ENCODE peak calls at places on chromosomes 12 and 14, in five cellular contexts. Y is breast epithelium, L is heart left ventricle, M is A549, V is uterus. Z is an unnamed sample. For H3K4me1, the result is how much of the 10 kb centered on the place peaks cover.

GRCh38 chr12:54032627-54033100 is at the start of gene HOXC5:
- DNase-seq in M (peak), L (peak), V (peak), Y (peak), Z (peak)

GRCh38 chr12:110928700-110929099 is 8.3 kb upstream of the MYL2 start:
- DNase-seq in V (no peak), Y (no peak), M (no peak), L (peak), Z (no peak)

GRCh38 chr12:59650594-59651229 is 54.9 kb downstream of the SLC16A7 start:
- DNase-seq in Y (no peak), L (no peak), V (no peak), M (no peak), Z (no peak)

GRCh38 chr12:107461222-107461980 is 224.2 kb upstream of the PWP1 start:
- DNase-seq in Y (no peak), V (no peak), L (peak), M (no peak), Z (no peak)

GRCh38 chr12:97968641-97969171 is 506.1 kb downstream of the RMST start:
- DNase-seq in V (no peak), M (no peak), Y (no peak), L (no peak), Z (no peak)

GRCh38 chr12:116644806-116645205 is 85.6 kb downstream of the MAP1LC3B2 start:
- DNase-seq in V (no peak), L (no peak), Y (no peak), M (no peak), Z (no peak)

GRCh38 chr12:25323774-25324086 is 73.0 kb upstream of the KRAS start:
- DNase-seq in Y (no peak), V (no peak), L (no peak), M (no peak), Z (no peak)

GRCh38 chr12:39287817-39288216 is 155.1 kb downstream of the KIF21A start:
- DNase-seq in V (no peak), M (no peak), L (no peak), Y (no peak), Z (no peak)

GRCh38 chr12:6765048-6765633 is 1.0 kb upstream of the PTMS start:
- DNase-seq in V (no peak), M (peak), L (no peak), Y (no peak), Z (no peak)

GRCh38 chr14:35557221-35557747 is 23.3 kb downstream of the INSM2 start:
- DNase-seq in V (no peak), M (no peak), L (no peak), Y (no peak), Z (no peak)

GRCh38 chr12:89932950-89933349 is 224.3 kb upstream of the ATP2B1 start:
- DNase-seq in Y (no peak), V (no peak), L (no peak), M (no peak), Z (no peak)

GRCh38 chr12:3020399-3020798 is 56.8 kb upstream of the TSPAN9 start:
- DNase-seq in V (no peak), L (no peak), Y (no peak), M (no peak), Z (no peak)

GRCh38 chr14:64082837-64083236 is 211.3 kb downstream of the ESR2 start:
- DNase-seq in Y (no peak), L (no peak), M (no peak), V (no peak), Z (no peak)

GRCh38 chr14:49659526-49660455 is 24.7 kb upstream of the DNAAF2 start:
- DNase-seq in M (peak), V (no peak), L (no peak), Y (no peak), Z (no peak)

GRCh38 chr14:21071225-21072041 is 1.3 kb downstream of the ARHGEF40 start:
- DNase-seq in Y (peak), M (peak), L (peak), V (peak), Z (peak)
- TF ChIP-seq POLR2A in Y (no peak), M (no peak), L (peak), V (peak), Z (no peak)

GRCh38 chr12:8032242-8033152 is at the start of gene FOXJ2:
- DNase-seq in V (peak), M (peak), Y (peak), L (peak), Z (peak)

GRCh38 chr12:8031872-8032241 is 659 bp upstream of the FOXJ2 start:
- DNase-seq in L (no peak), V (no peak), Y (no peak), M (no peak), Z (no peak)

GRCh38 chr12:8035440-8036010 is 3.0 kb downstream of the FOXJ2 start:
- DNase-seq in L (no peak), Y (no peak), M (no peak), V (no peak), Z (no peak)

GRCh38 chr12:8034802-8035201 is 2.3 kb downstream of the FOXJ2 start:
- DNase-seq in V (no peak), M (no peak), Y (no peak), L (no peak), Z (no peak)

GRCh38 chr12:8033153-8034044 is 883 bp downstream of the FOXJ2 start:
- DNase-seq in V (peak), L (peak), M (peak), Y (no peak), Z (no peak)
- H3K4me1 ChIP-seq in V (under half), L (half or more), M (under half), Y (under half), Z (under half)

GRCh38 chr12:114860969-114861368 is 177.0 kb upstream of the TBX3 start:
- DNase-seq in V (no peak), L (no peak), Y (no peak), M (no peak), Z (no peak)
- TF ChIP-seq CTCF in V (no peak), L (no peak), Y (no peak), M (no peak), Z (no peak)

DNA sequence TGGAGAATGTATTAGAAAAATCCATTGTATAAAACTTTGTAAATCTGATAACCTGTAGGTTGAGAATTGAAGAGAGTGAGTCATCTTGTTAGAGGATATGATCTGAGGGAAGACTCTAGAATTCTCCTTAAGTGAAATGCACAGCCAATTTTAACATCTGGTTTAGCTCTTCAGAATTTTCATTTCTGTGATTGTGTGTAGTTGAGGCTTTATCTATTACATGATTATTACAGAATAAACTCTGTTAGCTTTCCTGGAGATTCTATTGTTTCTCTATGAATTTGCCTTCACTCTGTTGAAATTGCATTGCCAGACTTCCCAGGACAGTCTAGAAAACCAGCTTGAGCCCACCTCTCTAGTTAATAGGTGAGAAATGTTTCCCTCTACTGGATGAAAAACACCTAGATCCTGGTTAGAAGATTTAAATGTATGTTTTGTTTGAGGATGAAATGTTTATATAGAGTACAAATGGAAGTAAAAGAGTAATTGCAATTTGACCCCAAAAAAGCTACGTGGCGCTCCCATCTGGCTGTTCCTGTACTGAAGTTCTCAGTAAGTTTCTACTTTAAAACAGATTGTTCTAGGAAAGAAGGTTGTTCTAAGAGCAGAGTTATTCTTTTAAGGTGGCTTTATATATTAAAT is 2.9 kb downstream of the NUDT4 start:
- DNase-seq in L (no peak), Y (no peak), M (peak), V (no peak), Z (no peak)
- TF ChIP-seq POLR2A in L (no peak), Y (no peak), M (no peak), V (no peak), Z (no peak)

Z was measured in Peyer's patch.